ENCODE peak calls at places on chromosomes 1 and 21, in ten cellular contexts. P is left colon; V is H1; O is IMR-90; X is LHCN-M2; E is effector memory CD4-positive, alpha-beta T cell; Q is cardiac fibroblast; S is HCEC 1CT; Z is CD4-positive, alpha-beta T cell; W is stimulated activated CD4-positive, alpha-beta T cell treated with anti-CD3 and anti-CD28 coated beads, Interleukin-1b, Interleukin-23, amount 100 ng/mL, for 4 hours. I is an unnamed sample.

GRCh38 chr1:67767103-67767502 is 66.2 kb downstream of the GNG12 start:
- DNase-seq in X (no peak), W (no peak), Z (no peak), O (no peak), S (no peak), P (no peak), V (no peak), Q (no peak), E (no peak), I (no peak)

GRCh38 chr1:16969651-16970050 is 10.8 kb downstream of the MFAP2 start:
- DNase-seq in Z (no peak), E (no peak), X (no peak), W (no peak), O (no peak), P (no peak), S (no peak), Q (no peak), V (no peak), I (no peak)

GRCh38 chr1:203797948-203798347 is 2.5 kb downstream of the ZBED6 start:
- DNase-seq in P (no peak), V (no peak), W (no peak), O (no peak), S (peak; percentile 14), Z (no peak), Q (no peak), E (no peak), X (no peak), I (no peak)

GRCh38 chr1:28789816-28790215 is 22.2 kb upstream of the OPRD1 start:
- DNase-seq in V (no peak), W (no peak), Q (no peak), O (no peak), S (no peak), Z (no peak), P (no peak), E (no peak), X (no peak), I (no peak)

GRCh38 chr1:2482588-2482987 is 6.5 kb downstream of the PLCH2 start:
- DNase-seq in W (no peak), P (no peak), E (no peak), V (no peak), O (no peak), S (no peak), X (no peak), Q (no peak), Z (no peak), I (no peak)

GRCh38 chr21:45309069-45309521 is 21.4 kb upstream of the POFUT2 start:
- DNase-seq in E (peak; percentile 24), X (peak; percentile 75), S (peak; percentile 48), P (peak; percentile 66), O (peak; percentile 64), Z (peak; percentile 39), Q (peak; percentile 86), W (peak; percentile 31), V (peak; percentile 95), I (peak; percentile 66)

GRCh38 chr1:22224631-22225030 is 81.7 kb upstream of the WNT4 start:
- DNase-seq in Z (no peak), Q (no peak), E (no peak), P (no peak), X (no peak), O (no peak), S (no peak), V (no peak), W (no peak), I (no peak)

GRCh38 chr1:119885903-119886783 is 10.2 kb downstream of the ADAM30 start:
- DNase-seq in W (peak; percentile 53), S (peak; percentile 32), Z (peak; percentile 22), Q (peak; percentile 72), V (peak; percentile 88), O (peak; percentile 39), P (peak; percentile 82), E (peak; percentile 46), X (peak; percentile 48), I (peak; percentile 62)

GRCh38 chr1:157574836-157575235 is 22.5 kb upstream of the FCRL5 start:
- DNase-seq in X (no peak), S (no peak), V (no peak), W (no peak), O (no peak), Z (no peak), P (no peak), Q (no peak), E (no peak), I (no peak)

GRCh38 chr1:50929376-50929958 is 30.6 kb downstream of the FAF1 start:
- DNase-seq in Z (no peak), E (no peak), O (peak; percentile 59), Q (peak; percentile 68), V (no peak), W (no peak), P (no peak), X (peak; percentile 28), S (peak; percentile 51), I (peak; percentile 11)

GRCh38 chr1:33561576-33561975 is 89.1 kb downstream of the ZSCAN20 start:
- DNase-seq in Q (no peak), X (no peak), W (no peak), Z (no peak), O (no peak), S (no peak), E (no peak), V (no peak), P (no peak), I (no peak)

GRCh38 chr1:197837911-197838310 is 62.6 kb upstream of the DENND1B start:
- DNase-seq in E (no peak), V (no peak), Q (peak; percentile 35), Z (no peak), X (no peak), O (peak; percentile 17), P (no peak), W (no peak), S (no peak), I (no peak)

GRCh38 chr1:230758705-230759354 is 11.6 kb downstream of the CAPN9 start:
- DNase-seq in Z (no peak), V (no peak), E (no peak), P (no peak), S (peak; percentile 15), Q (no peak), X (peak; percentile 19), W (no peak), O (no peak), I (no peak)

GRCh38 chr1:67347688-67348472 is 40.2 kb downstream of the IL12RB2 start:
- DNase-seq in Q (peak; percentile 73), W (no peak), X (peak; percentile 53), V (peak; percentile 56), S (peak; percentile 39), P (peak; percentile 24), Z (no peak), E (no peak), O (peak; percentile 61), I (peak; percentile 60)

GRCh38 chr1:167095368-167095767 is 1.5 kb downstream of the STYXL2 start:
- DNase-seq in X (peak; percentile 79), E (no peak), V (no peak), W (no peak), Z (no peak), O (peak; percentile 61), P (no peak), S (peak; percentile 73), Q (peak; percentile 46), I (no peak)

GRCh38 chr1:110672001-110672752 is 2.6 kb downstream of the KCNA3 start:
- DNase-seq in Z (peak; percentile 49), X (no peak), P (peak; percentile 19), Q (no peak), E (peak; percentile 76), W (no peak), V (peak; percentile 52), S (peak; percentile 51), O (peak; percentile 39), I (peak; percentile 72)

GRCh38 chr1:50704126-50704525 is 255.9 kb downstream of the FAF1 start:
- DNase-seq in X (peak; percentile 29), W (no peak), O (peak; percentile 41), Z (no peak), V (no peak), E (no peak), Q (peak; percentile 59), P (no peak), S (peak; percentile 26), I (peak; percentile 43)

GRCh38 chr1:245418029-245418428 is 263.2 kb downstream of the KIF26B start:
- DNase-seq in Q (no peak), V (no peak), Z (no peak), P (no peak), E (no peak), S (no peak), O (no peak), X (no peak), W (no peak), I (no peak)

GRCh38 chr1:169644298-169644697 is 14.4 kb upstream of the SELP start:
- DNase-seq in S (no peak), X (no peak), W (no peak), O (no peak), E (no peak), V (no peak), P (no peak), Z (no peak), Q (no peak), I (no peak)

GRCh38 chr1:195122497-195122896 is 1485.7 kb downstream of the KCNT2 start:
- DNase-seq in S (no peak), X (no peak), O (no peak), W (no peak), E (no peak), V (no peak), Q (no peak), P (no peak), Z (no peak), I (no peak)